ENCODE peak calls at places on chromosomes 12 and 14, in four cellular contexts. One of them, this sample, is unnamed.

GRCh38 chr12:7935773-7936581 is at the start of gene SLC2A3:
- DNase-seq in GM12878: peak; percentile 65
- DNase-seq in IMR-90: peak; percentile 92
- DNase-seq in K562: peak; percentile 74
- DNase-seq in this sample: peak; percentile 85

GRCh38 chr14:59308706-59309105 is 120.2 kb downstream of the DAAM1 start:
- DNase-seq in GM12878: no peak
- DNase-seq in IMR-90: no peak
- DNase-seq in K562: no peak
- DNase-seq in this sample: no peak

GRCh38 chr12:124433147-124433874 is 134.1 kb downstream of the NCOR2 start:
- DNase-seq in GM12878: no peak
- DNase-seq in K562: no peak
- DNase-seq in IMR-90: no peak
- DNase-seq in this sample: no peak

GRCh38 chr12:129607293-129607692 is 296.5 kb downstream of the TMEM132D start:
- DNase-seq in GM12878: no peak
- DNase-seq in IMR-90: no peak
- DNase-seq in K562: no peak
- DNase-seq in this sample: no peak

GRCh38 chr14:39219075-39219499 is 14.6 kb upstream of the MIA2 start:
- DNase-seq in IMR-90: peak; percentile 2
- DNase-seq in K562: no peak
- DNase-seq in GM12878: no peak
- DNase-seq in this sample: peak; percentile 89

GRCh38 chr14:52380294-52380693 is 66.2 kb downstream of the PTGER2 start:
- DNase-seq in GM12878: peak; percentile 25
- DNase-seq in IMR-90: peak; percentile 75
- DNase-seq in K562: no peak
- DNase-seq in this sample: no peak

GRCh38 chr12:124392271-124392990 is 97.5 kb downstream of the RFLNA start:
- DNase-seq in GM12878: no peak
- DNase-seq in IMR-90: peak; percentile 45
- DNase-seq in K562: peak; percentile 47
- DNase-seq in this sample: peak; percentile 13

GRCh38 chr12:67921286-67921685 is 68.0 kb upstream of the IFNG-AS1 start:
- DNase-seq in IMR-90: no peak
- DNase-seq in K562: no peak
- DNase-seq in GM12878: no peak
- DNase-seq in this sample: no peak

GRCh38 chr12:124030510-124030909 is 57.5 kb downstream of the ZNF664 start:
- DNase-seq in K562: peak; percentile 39
- DNase-seq in IMR-90: peak; percentile 88
- DNase-seq in GM12878: no peak
- DNase-seq in this sample: peak; percentile 33

GRCh38 chr14:75648066-75648838 is 12.4 kb downstream of the ERG28 start:
- DNase-seq in K562: no peak
- DNase-seq in GM12878: no peak
- DNase-seq in IMR-90: peak; percentile 99
- DNase-seq in this sample: peak; percentile 93

GRCh38 chr14:79598339-79598738 is 613.0 kb downstream of the DIO2 start:
- DNase-seq in GM12878: no peak
- DNase-seq in K562: no peak
- DNase-seq in IMR-90: peak; percentile 84
- DNase-seq in this sample: no peak

GRCh38 chr12:9064201-9064814 is 51.4 kb downstream of the A2M start:
- DNase-seq in GM12878: no peak
- DNase-seq in IMR-90: peak; percentile 10
- DNase-seq in K562: no peak
- DNase-seq in this sample: peak; percentile 83

GRCh38 chr12:9697619-9698018 is 28.1 kb downstream of the CLEC2D start:
- DNase-seq in IMR-90: no peak
- DNase-seq in GM12878: no peak
- DNase-seq in K562: no peak
- DNase-seq in this sample: no peak

GRCh38 chr12:92218394-92219077 is 72.9 kb upstream of the BTG1 start:
- DNase-seq in K562: no peak
- DNase-seq in GM12878: no peak
- DNase-seq in IMR-90: no peak
- DNase-seq in this sample: no peak

GRCh38 chr14:54108481-54109471 is 152.2 kb upstream of the BMP4 start:
- DNase-seq in GM12878: no peak
- DNase-seq in K562: no peak
- DNase-seq in IMR-90: peak; percentile 82
- DNase-seq in this sample: peak; percentile 94

GRCh38 chr12:62347922-62348650 is 87.9 kb downstream of the USP15 start:
- DNase-seq in IMR-90: peak; percentile 56
- DNase-seq in GM12878: no peak
- DNase-seq in K562: no peak
- DNase-seq in this sample: no peak

GRCh38 chr12:98238513-98238912 is 276.9 kb upstream of the TMPO start:
- DNase-seq in IMR-90: peak; percentile 29
- DNase-seq in GM12878: no peak
- DNase-seq in K562: no peak
- DNase-seq in this sample: no peak

GRCh38 chr12:79183003-79183402 is 318.4 kb downstream of the SYT1 start:
- DNase-seq in IMR-90: peak; percentile 57
- DNase-seq in GM12878: no peak
- DNase-seq in K562: no peak
- DNase-seq in this sample: peak; percentile 43

GRCh38 chr12:563250-563781 is 99.9 kb downstream of the NINJ2 start:
- DNase-seq in GM12878: no peak
- DNase-seq in K562: no peak
- DNase-seq in IMR-90: no peak
- DNase-seq in this sample: no peak

GRCh38 chr14:76918176-76918750 is 92.1 kb downstream of the LRRC74A start:
- DNase-seq in GM12878: no peak
- DNase-seq in K562: peak; percentile 20
- DNase-seq in IMR-90: peak; percentile 90
- DNase-seq in this sample: peak; percentile 63

GRCh38 chr14:49249022-49249421 is 337.2 kb downstream of the RPS29 start:
- DNase-seq in GM12878: no peak
- DNase-seq in IMR-90: peak; percentile 1
- DNase-seq in K562: no peak
- DNase-seq in this sample: no peak

GRCh38 chr14:101005447-101005846 is 101.9 kb upstream of the RTL1 start:
- DNase-seq in IMR-90: no peak
- DNase-seq in GM12878: no peak
- DNase-seq in K562: no peak
- DNase-seq in this sample: no peak

GRCh38 chr14:69432364-69432763 is 33.9 kb downstream of the SLC39A9 start:
- DNase-seq in GM12878: no peak
- DNase-seq in K562: no peak
- DNase-seq in IMR-90: peak; percentile 34
- DNase-seq in this sample: no peak

GRCh38 chr14:90406384-90406798 is 9.6 kb downstream of the CALM1 start:
- DNase-seq in K562: no peak
- DNase-seq in GM12878: no peak
- DNase-seq in IMR-90: no peak
- DNase-seq in this sample: no peak

GRCh38 chr12:89988556-89988955 is 279.9 kb upstream of the ATP2B1 start:
- DNase-seq in K562: no peak
- DNase-seq in GM12878: no peak
- DNase-seq in IMR-90: no peak
- DNase-seq in this sample: no peak

GRCh38 chr12:82873951-82874350 is 187.2 kb downstream of the TMTC2 start:
- DNase-seq in GM12878: no peak
- DNase-seq in K562: no peak
- DNase-seq in IMR-90: no peak
- DNase-seq in this sample: no peak

DNA sequence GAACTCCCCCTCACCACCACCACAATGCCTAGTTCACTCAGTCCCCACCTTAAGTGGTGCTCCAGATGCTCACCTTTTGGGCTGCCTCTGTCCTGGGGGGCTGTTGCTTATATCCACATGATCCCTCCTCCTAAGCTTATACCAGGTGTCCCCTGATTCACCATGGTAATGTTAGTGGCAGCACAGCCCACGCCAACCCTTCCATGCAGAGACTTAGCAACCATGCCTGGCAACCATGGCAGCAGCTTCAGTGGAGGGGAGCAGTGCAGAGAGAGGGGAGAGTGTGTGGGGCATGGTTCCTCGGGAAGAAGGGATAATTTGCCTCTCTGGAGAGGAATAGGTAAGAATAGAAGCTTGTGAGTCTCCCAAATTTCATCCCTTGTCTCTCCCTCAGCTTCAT is 1.2 kb upstream of the DDN start:
- DNase-seq in K562: no peak
- DNase-seq in GM12878: no peak
- DNase-seq in IMR-90: no peak
- DNase-seq in this sample: no peak
- TF ChIP-seq FOS in K562: no peak
- TF ChIP-seq FOS in GM12878: no peak
- TF ChIP-seq FOS in IMR-90: no peak
- TF ChIP-seq FOS in this sample: no peak

DNA sequence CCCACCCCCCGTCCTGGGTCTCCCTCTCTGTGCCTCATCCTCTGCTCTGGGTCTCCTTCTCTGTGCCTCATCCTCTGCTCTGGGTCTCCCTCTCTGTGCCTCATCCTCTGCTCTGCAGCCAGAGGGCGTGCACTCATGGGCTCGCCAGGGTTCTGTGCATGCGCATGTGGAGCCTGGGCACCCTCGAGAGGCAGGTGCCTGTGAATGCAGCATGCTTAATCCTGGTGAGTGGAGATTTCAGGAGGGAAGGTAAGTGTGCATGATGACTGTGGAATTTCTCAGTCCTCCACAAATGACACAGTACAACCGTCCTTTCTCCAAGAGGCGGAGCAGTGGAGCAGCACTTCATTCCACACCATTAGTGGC is 65.2 kb downstream of the EP400 start:
- DNase-seq in IMR-90: no peak
- DNase-seq in GM12878: no peak
- DNase-seq in K562: no peak
- DNase-seq in this sample: no peak
- H3K4me2 ChIP-seq in IMR-90: no peak overlapping the region
- H3K4me2 ChIP-seq in GM12878: no peak overlapping the region
- H3K4me2 ChIP-seq in K562: no peak overlapping the region
- H3K4me2 ChIP-seq in this sample: no peak overlapping the region

GRCh38 chr12:106080786-106081185 is 58.0 kb downstream of the NUAK1 start:
- DNase-seq in GM12878: no peak
- DNase-seq in K562: no peak
- DNase-seq in IMR-90: no peak
- DNase-seq in this sample: no peak
- TF ChIP-seq FOS in GM12878: no peak
- TF ChIP-seq FOS in K562: no peak
- TF ChIP-seq FOS in IMR-90: no peak
- TF ChIP-seq FOS in this sample: no peak

GRCh38 chr14:93320489-93320888 is 12.3 kb downstream of the BTBD7 start:
- DNase-seq in K562: no peak
- DNase-seq in IMR-90: peak; percentile 23
- DNase-seq in GM12878: no peak
- DNase-seq in this sample: no peak

GRCh38 chr14:93322886-93323596 is 9.8 kb downstream of the BTBD7 start:
- DNase-seq in K562: peak; percentile 15
- DNase-seq in GM12878: no peak
- DNase-seq in IMR-90: no peak
- DNase-seq in this sample: no peak

GRCh38 chr14:93326196-93326595 is 6.6 kb downstream of the BTBD7 start:
- DNase-seq in GM12878: no peak
- DNase-seq in K562: no peak
- DNase-seq in IMR-90: no peak
- DNase-seq in this sample: no peak

GRCh38 chr14:93319958-93320357 is 12.9 kb downstream of the BTBD7 start:
- DNase-seq in GM12878: no peak
- DNase-seq in IMR-90: no peak
- DNase-seq in K562: no peak
- DNase-seq in this sample: no peak

DNA sequence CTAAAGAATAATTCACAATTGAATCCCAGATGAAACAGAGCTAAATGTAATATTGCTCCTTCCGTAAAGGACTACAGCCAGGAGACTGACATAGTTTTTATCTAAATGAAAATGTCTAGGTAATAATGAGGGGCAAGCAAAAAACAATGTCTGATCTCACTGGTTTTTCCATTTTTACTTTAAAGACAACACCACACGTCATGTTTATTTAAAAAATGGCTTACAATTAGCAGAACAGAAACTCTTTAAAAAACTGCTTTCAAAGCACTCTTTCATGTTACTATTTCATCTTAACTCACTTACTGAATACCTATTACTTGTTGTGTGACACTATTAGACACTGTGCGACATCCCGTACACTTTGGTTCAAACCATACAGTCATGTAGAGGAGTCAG is 9.2 kb downstream of the BTBD7 start:
- DNase-seq in GM12878: no peak
- DNase-seq in IMR-90: no peak
- DNase-seq in K562: no peak
- DNase-seq in this sample: no peak
- H3K4me2 ChIP-seq in GM12878: no peak overlapping the region
- H3K4me2 ChIP-seq in IMR-90: no peak overlapping the region
- H3K4me2 ChIP-seq in K562: peak overlapping the region; percentile 7
- H3K4me2 ChIP-seq in this sample: no peak overlapping the region

DNA sequence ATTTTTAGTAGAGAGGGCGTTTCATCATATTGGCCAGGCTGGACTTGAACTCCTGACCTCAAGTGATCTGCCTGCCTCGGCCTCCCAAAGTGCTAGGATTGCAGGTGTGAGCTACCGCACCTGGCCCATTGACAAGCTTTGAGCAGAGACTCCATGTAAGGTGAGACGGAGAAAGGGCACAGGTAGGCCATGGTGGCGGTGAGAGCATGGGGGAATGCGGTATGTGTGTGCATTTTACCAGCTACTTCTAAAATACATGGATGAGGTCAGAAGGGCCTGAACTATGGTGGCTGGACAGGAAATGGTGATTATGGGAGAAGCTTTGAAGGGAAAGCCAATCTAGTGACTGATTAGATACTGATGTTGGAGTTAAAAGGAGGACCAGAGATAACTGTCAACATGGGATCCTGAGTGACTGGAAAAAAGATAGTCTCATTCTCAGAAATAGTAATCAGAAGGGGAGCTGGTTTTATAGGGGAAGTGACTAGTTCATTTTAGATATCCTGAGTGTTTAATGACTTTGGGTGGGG is 21.9 kb upstream of the PTPRB start:
- DNase-seq in IMR-90: no peak
- DNase-seq in GM12878: no peak
- DNase-seq in K562: no peak
- DNase-seq in this sample: no peak
- TF ChIP-seq FOS in IMR-90: no peak
- TF ChIP-seq FOS in GM12878: no peak
- TF ChIP-seq FOS in K562: no peak
- TF ChIP-seq FOS in this sample: no peak

GRCh38 chr14:92813201-92813600 is 19.1 kb downstream of the GOLGA5 start:
- DNase-seq in K562: no peak
- DNase-seq in GM12878: no peak
- DNase-seq in IMR-90: no peak
- DNase-seq in this sample: no peak
- H3K4me2 ChIP-seq in K562: no peak overlapping the region
- H3K4me2 ChIP-seq in GM12878: no peak overlapping the region
- H3K4me2 ChIP-seq in IMR-90: no peak overlapping the region
- H3K4me2 ChIP-seq in this sample: no peak overlapping the region